ENCODE peak calls at places on chromosomes 3 and 15, in seven cellular contexts. B is endothelial cell, I is WERI-Rb-1, R is body of pancreas, O is fibroblast of mammary gland, G is ecto neural progenitor cell, Y is SW480. K is an unnamed sample.

GRCh38 chr3:104711435-104711834 is 655.3 kb upstream of the ALCAM start:
- DNase-seq in R (no peak), I (no peak), B (no peak), O (no peak), Y (no peak), G (no peak), K (no peak)

GRCh38 chr15:29337156-29337959 is 67.7 kb upstream of the NSMCE3 start:
- DNase-seq in I (no peak), R (peak; percentile 46), G (no peak), O (peak; percentile 39), Y (no peak), B (no peak), K (no peak)

GRCh38 chr3:133746722-133747086 is 511 bp downstream of the TF start:
- DNase-seq in G (no peak), I (no peak), R (no peak), Y (no peak), O (no peak), B (no peak), K (no peak)

GRCh38 chr3:189967254-189967865 is 153.3 kb downstream of the P3H2 start:
- DNase-seq in R (peak; percentile 20), I (no peak), O (peak; percentile 66), B (peak; percentile 57), Y (peak; percentile 63), G (no peak), K (peak; percentile 26)

GRCh38 chr3:2130726-2131125 is 32.1 kb downstream of the CNTN4 start:
- DNase-seq in O (no peak), R (no peak), Y (no peak), B (no peak), G (no peak), I (no peak), K (no peak)

GRCh38 chr3:36811768-36812167 is 47.4 kb upstream of the DCLK3 start:
- DNase-seq in O (no peak), I (no peak), R (no peak), Y (no peak), B (no peak), G (no peak), K (no peak)

GRCh38 chr15:76203766-76204557 is 107.3 kb downstream of the ETFA start:
- DNase-seq in B (no peak), O (no peak), Y (no peak), R (no peak), G (peak; percentile 30), I (no peak), K (no peak)

GRCh38 chr3:54393150-54393549 is 270.8 kb downstream of the CACNA2D3 start:
- DNase-seq in B (no peak), G (no peak), R (no peak), O (no peak), I (no peak), Y (no peak), K (no peak)

GRCh38 chr3:156010829-156011228 is 109.5 kb upstream of the KCNAB1 start:
- DNase-seq in G (peak; percentile 49), Y (peak; percentile 39), R (no peak), B (peak; percentile 44), O (peak; percentile 8), I (peak; percentile 11), K (peak; percentile 16)

GRCh38 chr3:2944628-2945027 is 165.5 kb downstream of the IL5RA start:
- DNase-seq in R (no peak), O (no peak), Y (no peak), I (no peak), B (no peak), G (no peak), K (no peak)